ENCODE peak calls at places on chromosome 2, in five cellular contexts. Z, K, B, H and N are unnamed samples.

GRCh38 chr2:178517496-178517895 is 37.2 kb downstream of the PLEKHA3 start:
- DNase-seq in K (no peak), B (no peak), Z (no peak), H (peak; percentile 31), N (no peak)

GRCh38 chr2:50952596-50952995 is 79.3 kb downstream of the NRXN1 start:
- DNase-seq in B (no peak), H (peak; percentile 76), K (no peak), Z (no peak), N (no peak)

GRCh38 chr2:186459009-186459408 is 27.1 kb upstream of the ZC3H15 start:
- DNase-seq in Z (no peak), B (no peak), K (no peak), H (peak; percentile 49), N (no peak)

GRCh38 chr2:74501335-74502071 is 2.1 kb upstream of the LBX2 start:
- DNase-seq in K (no peak), B (no peak), H (no peak), Z (no peak), N (no peak)

GRCh38 chr2:149098722-149099121 is 60.2 kb downstream of the LYPD6B start:
- DNase-seq in H (peak; percentile 11), B (no peak), K (no peak), Z (no peak), N (no peak)

GRCh38 chr2:128364441-128364911 is 45.8 kb upstream of the HS6ST1 start:
- DNase-seq in Z (no peak), K (no peak), B (no peak), H (no peak), N (no peak)

GRCh38 chr2:129456681-129457080 is 522.8 kb upstream of the RAB6C start:
- DNase-seq in H (no peak), B (no peak), K (no peak), Z (no peak), N (no peak)

GRCh38 chr2:120770176-120770575 is 34.5 kb downstream of the GLI2 start:
- DNase-seq in H (no peak), B (no peak), Z (no peak), K (no peak), N (no peak)

GRCh38 chr2:148926291-148926961 is 51.4 kb downstream of the KIF5C start:
- DNase-seq in Z (peak; percentile 48), K (peak; percentile 60), B (no peak), H (peak; percentile 11), N (no peak)

GRCh38 chr2:169285528-169285927 is 76.8 kb downstream of the LRP2 start:
- DNase-seq in B (no peak), K (no peak), H (no peak), Z (no peak), N (no peak)

GRCh38 chr2:120682654-120683053 is 53.0 kb upstream of the GLI2 start:
- DNase-seq in K (no peak), H (peak; percentile 38), Z (no peak), B (no peak), N (no peak)

GRCh38 chr2:10046899-10047298 is 3.5 kb downstream of the KLF11 start:
- DNase-seq in Z (no peak), K (no peak), H (no peak), B (no peak), N (no peak)

GRCh38 chr2:167875524-167875923 is 371.9 kb downstream of the STK39 start:
- DNase-seq in Z (no peak), K (no peak), B (no peak), H (no peak), N (no peak)

GRCh38 chr2:154952346-154953010 is 254.0 kb downstream of the KCNJ3 start:
- DNase-seq in K (no peak), B (no peak), H (no peak), Z (no peak), N (no peak)

GRCh38 chr2:193837368-193837767 is 1642.6 kb upstream of the TMEFF2 start:
- DNase-seq in H (peak; percentile 73), Z (no peak), B (no peak), K (no peak), N (no peak)

GRCh38 chr2:30040147-30040546 is 106.7 kb upstream of the YPEL5 start:
- DNase-seq in B (no peak), Z (no peak), K (no peak), H (no peak), N (no peak)

GRCh38 chr2:86038291-86039081 is 67.2 kb downstream of the POLR1A start:
- DNase-seq in Z (peak; percentile 29), H (peak; percentile 85), B (no peak), K (no peak), N (no peak)

GRCh38 chr2:32715981-32716380 is 88.1 kb downstream of the TTC27 start:
- DNase-seq in H (no peak), K (no peak), Z (no peak), B (no peak), N (no peak)

GRCh38 chr2:232890896-232891601 is 21.0 kb downstream of the SNORC start:
- DNase-seq in K (no peak), H (no peak), Z (no peak), B (peak; percentile 77), N (peak; percentile 5)

GRCh38 chr2:88230912-88231311 is 60.8 kb downstream of the THNSL2 start:
- DNase-seq in H (no peak), Z (no peak), B (no peak), K (no peak), N (no peak)

GRCh38 chr2:213188971-213189899 is 37.8 kb upstream of the IKZF2 start:
- DNase-seq in B (no peak), Z (no peak), K (peak; percentile 26), H (peak; percentile 7), N (no peak)

GRCh38 chr2:216985658-216986141 is 125.8 kb upstream of the TNP1 start:
- DNase-seq in H (no peak), K (no peak), Z (no peak), B (no peak), N (no peak)

GRCh38 chr2:227153307-227153706 is 10.7 kb downstream of the COL4A4 start:
- DNase-seq in B (no peak), Z (no peak), K (no peak), H (no peak), N (no peak)

GRCh38 chr2:10498525-10499274 is 50.6 kb upstream of the ODC1 start:
- DNase-seq in Z (peak; percentile 15), H (no peak), K (no peak), B (no peak), N (no peak)

GRCh38 chr2:239299218-239299939 is 101.4 kb downstream of the HDAC4 start:
- DNase-seq in H (no peak), Z (no peak), K (no peak), B (no peak), N (no peak)

GRCh38 chr2:156586621-156587020 is 150.4 kb downstream of the GPD2 start:
- DNase-seq in Z (no peak), K (no peak), H (no peak), B (no peak), N (no peak)

GRCh38 chr2:156585457-156585856 is 149.3 kb downstream of the GPD2 start:
- DNase-seq in B (no peak), H (no peak), Z (no peak), K (no peak), N (no peak)

GRCh38 chr2:156590313-156590712 is 154.1 kb downstream of the GPD2 start:
- DNase-seq in B (no peak), H (no peak), Z (no peak), K (no peak), N (no peak)

GRCh38 chr2:156593011-156593921 is 157.1 kb downstream of the GPD2 start:
- DNase-seq in K (no peak), Z (no peak), B (no peak), H (no peak), N (no peak)

DNA sequence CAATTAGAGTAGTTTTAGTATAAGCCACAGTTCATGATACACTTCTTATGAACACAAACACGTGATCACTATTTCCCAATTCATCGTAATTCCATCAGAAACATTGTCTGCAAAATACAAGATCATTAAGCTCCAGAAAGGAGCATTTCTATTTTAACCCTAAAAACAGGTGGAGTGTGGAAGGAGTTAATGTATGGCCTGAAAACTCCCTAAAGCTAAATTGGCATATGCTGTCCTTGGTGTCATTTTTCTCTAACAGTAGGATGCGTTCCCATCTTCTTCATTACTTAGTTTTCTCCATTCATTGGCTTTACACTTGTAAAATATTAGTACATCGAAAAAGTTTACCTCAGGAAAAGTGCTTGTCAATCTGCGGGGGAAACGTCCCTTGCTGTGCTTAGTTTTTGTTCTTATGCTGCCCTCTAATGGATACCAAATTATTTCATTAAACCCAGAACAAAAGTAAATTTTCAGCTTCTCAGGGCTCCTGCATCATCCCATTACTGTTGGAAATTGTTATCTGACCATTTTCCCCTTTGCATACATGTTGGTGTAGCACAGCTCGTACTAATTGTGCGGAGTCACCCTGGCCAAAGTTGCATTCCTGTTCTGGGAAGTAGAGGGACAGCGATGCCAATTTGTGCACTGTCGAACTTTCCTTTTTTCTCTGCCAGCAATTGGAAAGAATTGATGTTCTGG is 153.4 kb downstream of the GPD2 start:
- DNase-seq in B (no peak), Z (no peak), H (peak; percentile 69), K (no peak), N (peak; percentile 15)
- TF ChIP-seq CTCF in B (no peak), Z (peak; percentile 31), H (peak; percentile 59), K (peak; percentile 30), N (peak; percentile 52)

DNA sequence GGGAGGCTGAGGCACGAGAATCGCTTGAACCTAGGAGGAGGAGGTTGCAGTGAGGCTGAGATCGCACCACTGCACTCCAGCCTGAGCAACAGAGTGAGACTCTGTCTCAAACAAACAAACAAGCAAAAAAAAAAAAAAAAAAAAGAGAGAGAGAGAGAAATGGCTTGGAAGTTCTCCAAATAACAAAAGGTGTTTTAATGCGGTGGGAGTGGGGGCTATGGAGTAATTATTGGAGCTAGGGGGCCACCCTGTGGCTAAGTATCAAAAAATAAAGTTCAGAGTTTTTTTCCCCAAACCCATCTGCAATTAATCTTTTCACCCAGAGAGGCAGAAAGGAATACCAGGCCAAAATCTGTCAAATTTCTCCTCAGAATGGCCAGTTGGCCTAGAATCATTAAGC is 23.0 kb upstream of the CEP68 start:
- DNase-seq in H (no peak), B (no peak), K (no peak), Z (no peak), N (no peak)
- TF ChIP-seq CTCF in H (peak; percentile 8), B (no peak), K (no peak), Z (no peak), N (peak; percentile 16)

GRCh38 chr2:109728809-109729208 is 65.3 kb upstream of the RGPD5 start:
- DNase-seq in B (peak; percentile 16), H (peak; percentile 14), K (no peak), Z (no peak), N (no peak)

GRCh38 chr2:109724533-109725460 is 69.3 kb upstream of the RGPD5 start:
- DNase-seq in H (no peak), B (peak; percentile 16), K (no peak), Z (peak; percentile 9), N (no peak)

GRCh38 chr2:109722026-109722425 is 72.1 kb upstream of the RGPD5 start:
- DNase-seq in Z (peak; percentile 22), H (no peak), B (peak; percentile 22), K (no peak), N (no peak)

GRCh38 chr2:109726666-109727270 is 67.3 kb upstream of the RGPD5 start:
- DNase-seq in K (no peak), Z (peak; percentile 48), H (no peak), B (peak; percentile 5), N (no peak)

GRCh38 chr2:109727929-109728447 is 66.1 kb upstream of the RGPD5 start:
- DNase-seq in K (no peak), B (peak; percentile 13), Z (peak; percentile 8), H (no peak), N (no peak)
- TF ChIP-seq CTCF in K (no peak), B (no peak), Z (no peak), H (no peak), N (no peak)

DNA sequence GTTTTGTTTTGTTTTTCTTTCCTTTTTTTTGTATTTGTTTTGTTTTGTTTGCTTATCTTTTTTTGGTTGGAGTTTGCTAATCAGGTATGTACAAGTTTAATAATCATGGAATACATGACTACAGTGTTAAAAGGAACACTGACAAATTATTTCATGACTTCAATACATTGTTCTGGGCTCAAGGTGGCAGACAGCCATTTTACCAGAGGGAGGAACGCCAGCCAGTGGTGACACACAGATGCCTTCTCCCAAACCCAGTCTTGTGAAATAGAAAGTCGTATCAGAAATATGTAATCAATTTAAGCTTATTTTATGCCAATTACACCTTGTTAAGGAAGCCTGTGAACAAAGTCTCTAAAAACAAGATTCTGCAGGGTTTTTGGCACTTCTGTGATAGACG is 264.0 kb upstream of the EPHA4 start:
- DNase-seq in Z (no peak), K (no peak), H (no peak), B (no peak), N (no peak)
- TF ChIP-seq CTCF in Z (no peak), K (no peak), H (no peak), B (no peak), N (no peak)